ENCODE peak calls at places on chromosomes 4 and X, in six cellular contexts. Y is heart left ventricle, A is NT2/D1, B is T-helper 17 cell, W is A549, R is adrenal gland. G is an unnamed sample.

GRCh38 chrX:47483310-47484268 is 567 bp upstream of the ZNF41 start:
- DNase-seq in R (peak; percentile 31), B (no peak), W (peak; percentile 28), A (no peak), Y (peak; percentile 56), G (no peak)

GRCh38 chrX:77918568-77918967 is 8.1 kb downstream of the ATP7A start:
- DNase-seq in R (no peak), Y (no peak), W (no peak), A (no peak), B (no peak), G (no peak)

GRCh38 chr4:113474017-113474416 is 287.5 kb downstream of the CAMK2D start:
- DNase-seq in A (no peak), R (no peak), Y (no peak), B (no peak), W (no peak), G (no peak)

GRCh38 chrX:120604359-120604782 is 470 bp downstream of the MCTS1 start:
- DNase-seq in B (peak; percentile 6), W (peak; percentile 38), R (peak; percentile 59), A (no peak), Y (no peak), G (no peak)

GRCh38 chr4:123409301-123409700 is 12.7 kb downstream of the SPRY1 start:
- DNase-seq in Y (no peak), R (no peak), B (no peak), W (no peak), A (no peak), G (no peak)

GRCh38 chr4:88729146-88729755 is 31.6 kb upstream of the NAP1L5 start:
- DNase-seq in Y (no peak), B (no peak), R (no peak), A (no peak), W (no peak), G (no peak)

GRCh38 chrX:149248073-149248625 is 257.0 kb downstream of the IDS start:
- DNase-seq in R (no peak), Y (no peak), W (no peak), A (no peak), B (no peak), G (no peak)

GRCh38 chrX:22164770-22165388 is 107.8 kb upstream of the CBLL2 start:
- DNase-seq in W (peak; percentile 27), R (no peak), Y (no peak), A (no peak), B (no peak), G (no peak)

GRCh38 chrX:49919617-49920016 is 2.8 kb upstream of the CLCN5 start:
- DNase-seq in A (peak; percentile 13), W (peak; percentile 14), Y (peak; percentile 53), B (peak; percentile 5), R (peak; percentile 65), G (peak; percentile 49)

GRCh38 chrX:130836447-130836846 is 66.6 kb downstream of the ENOX2 start:
- DNase-seq in A (no peak), B (no peak), R (no peak), W (no peak), Y (no peak), G (no peak)

GRCh38 chrX:42495139-42495538 is 282.8 kb downstream of the PPP1R2C start:
- DNase-seq in Y (no peak), B (no peak), A (no peak), W (no peak), R (no peak), G (no peak)

GRCh38 chr4:168615294-168615693 is 118.4 kb downstream of the PALLD start:
- DNase-seq in R (no peak), B (no peak), A (no peak), Y (no peak), W (no peak), G (peak; percentile 20)

GRCh38 chrX:46573896-46574336 is 351 bp downstream of the CHST7 start:
- DNase-seq in B (peak; percentile 50), R (peak; percentile 23), Y (peak; percentile 70), A (no peak), W (peak; percentile 83), G (peak; percentile 32)

GRCh38 chr4:158816953-158817352 is 48.1 kb downstream of the FNIP2 start:
- DNase-seq in A (no peak), B (no peak), W (no peak), Y (no peak), R (no peak), G (no peak)

GRCh38 chr4:123555500-123556273 is 159.1 kb downstream of the SPRY1 start:
- DNase-seq in A (no peak), B (no peak), W (peak; percentile 81), R (peak; percentile 82), Y (peak; percentile 74), G (no peak)

GRCh38 chr4:165207016-165207430 is 338 bp upstream of the KLHL2 start:
- DNase-seq in A (no peak), Y (no peak), B (peak; percentile 5), R (peak; percentile 15), W (peak; percentile 11), G (peak; percentile 20)

GRCh38 chr4:5338511-5338910 is 287.2 kb downstream of the STK32B start:
- DNase-seq in R (no peak), W (no peak), B (no peak), A (no peak), Y (no peak), G (no peak)

GRCh38 chrX:32847921-32848320 is 363.4 kb downstream of the DMD start:
- DNase-seq in A (no peak), Y (no peak), B (no peak), R (no peak), W (no peak), G (no peak)

GRCh38 chrX:104113237-104113965 is 1.1 kb downstream of the ZCCHC18 start:
- DNase-seq in Y (peak; percentile 48), W (peak; percentile 69), A (peak; percentile 60), B (peak; percentile 33), R (peak; percentile 35), G (peak; percentile 37)

GRCh38 chrX:70482300-70482699 is 37.7 kb downstream of the DLG3 start:
- DNase-seq in Y (no peak), A (no peak), R (no peak), W (no peak), B (no peak), G (no peak)

GRCh38 chrX:9562851-9563250 is 98.0 kb downstream of the TBL1X start:
- DNase-seq in B (no peak), A (no peak), R (peak; percentile 56), W (peak; percentile 83), Y (no peak), G (no peak)

GRCh38 chrX:74519870-74520269 is 94.6 kb downstream of the RLIM start:
- DNase-seq in A (no peak), B (no peak), W (no peak), Y (no peak), R (peak; percentile 22), G (no peak)

GRCh38 chrX:103539695-103540094 is 20.4 kb upstream of the RAB40A start:
- DNase-seq in W (no peak), A (no peak), B (no peak), R (no peak), Y (no peak), G (no peak)

GRCh38 chrX:116667760-116668159 is 205.0 kb upstream of the CT83 start:
- DNase-seq in R (no peak), A (no peak), Y (no peak), B (no peak), W (no peak), G (no peak)

GRCh38 chr4:6200011-6200921 is at the start of gene JAKMIP1:
- DNase-seq in B (peak; percentile 91), Y (peak; percentile 86), R (peak; percentile 63), W (peak; percentile 57), A (no peak), G (peak; percentile 85)

GRCh38 chr4:2186865-2187172 is 55.1 kb downstream of the HAUS3 start:
- DNase-seq in A (no peak), B (no peak), W (no peak), Y (no peak), R (no peak), G (no peak)
- H3K9me3 ChIP-seq in A (peaks cover 14% of the 10 kb centered on the region), B (no peaks in the 10 kb centered on the region), W (peaks cover 3% of the 10 kb centered on the region), Y (no peaks in the 10 kb centered on the region), R (no peaks in the 10 kb centered on the region), G (peaks cover 8% of the 10 kb centered on the region)

GRCh38 chr4:8781641-8782040 is 90.0 kb downstream of the HMX1 start:
- DNase-seq in B (no peak), W (no peak), A (no peak), Y (no peak), R (no peak), G (no peak)

GRCh38 chr4:8785656-8786142 is 85.9 kb downstream of the HMX1 start:
- DNase-seq in B (no peak), Y (no peak), W (no peak), R (no peak), A (no peak), G (no peak)

GRCh38 chr4:8782135-8782534 is 89.5 kb downstream of the HMX1 start:
- DNase-seq in B (no peak), A (no peak), Y (no peak), R (no peak), W (no peak), G (no peak)

GRCh38 chr4:8786166-8786565 is 85.5 kb downstream of the HMX1 start:
- DNase-seq in B (no peak), R (no peak), W (no peak), A (no peak), Y (no peak), G (no peak)

DNA sequence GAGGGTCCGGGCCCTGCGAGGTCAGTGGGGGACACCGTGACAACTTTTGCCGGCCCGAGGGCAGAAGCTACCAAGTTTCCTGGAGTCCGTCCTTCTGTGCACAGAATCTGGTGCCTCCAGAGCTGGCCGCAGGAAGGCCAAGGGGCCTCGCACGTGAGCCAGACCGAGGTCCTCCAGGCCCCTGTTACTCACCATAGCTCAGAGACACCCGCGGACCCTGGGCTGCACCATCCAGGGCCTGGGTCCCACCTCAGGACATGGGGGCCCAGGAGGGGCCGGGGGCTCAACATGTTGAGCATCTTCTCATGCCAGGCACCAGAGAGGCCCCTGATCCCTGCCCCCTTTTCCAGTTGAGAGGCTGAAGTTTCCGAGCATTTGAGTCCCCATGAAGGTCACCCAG is 87.9 kb downstream of the HMX1 start:
- DNase-seq in Y (no peak), A (no peak), B (no peak), W (no peak), R (no peak), G (no peak)
- H3K9me3 ChIP-seq in Y (no peaks in the 10 kb centered on the region), A (no peaks in the 10 kb centered on the region), B (no peaks in the 10 kb centered on the region), W (no peaks in the 10 kb centered on the region), R (no peaks in the 10 kb centered on the region), G (no peaks in the 10 kb centered on the region)

DNA sequence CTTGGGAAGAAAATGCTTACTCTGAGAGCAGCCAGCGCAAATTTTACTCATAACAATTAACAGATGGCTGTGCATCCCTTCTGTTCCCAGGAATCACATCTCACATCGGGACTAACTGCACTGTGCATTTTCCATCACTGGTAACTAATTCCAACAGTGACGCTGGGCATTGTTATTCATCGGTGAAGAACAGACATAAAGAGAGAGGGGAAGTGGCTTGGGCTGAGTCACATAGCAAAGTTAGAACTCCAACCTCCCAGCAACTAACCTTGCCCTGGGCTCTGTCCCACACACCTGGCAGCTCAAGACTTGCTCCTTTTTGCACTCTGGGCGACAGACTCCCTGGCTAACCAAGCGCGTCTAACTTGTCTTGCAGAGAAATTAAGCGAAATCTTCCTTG is 6.4 kb upstream of the LONRF3 start:
- DNase-seq in B (no peak), W (no peak), A (no peak), R (no peak), Y (no peak), G (no peak)
- H3K9me3 ChIP-seq in B (no peaks in the 10 kb centered on the region), W (no peaks in the 10 kb centered on the region), A (no peaks in the 10 kb centered on the region), R (no peaks in the 10 kb centered on the region), Y (no peaks in the 10 kb centered on the region), G (no peaks in the 10 kb centered on the region)

DNA sequence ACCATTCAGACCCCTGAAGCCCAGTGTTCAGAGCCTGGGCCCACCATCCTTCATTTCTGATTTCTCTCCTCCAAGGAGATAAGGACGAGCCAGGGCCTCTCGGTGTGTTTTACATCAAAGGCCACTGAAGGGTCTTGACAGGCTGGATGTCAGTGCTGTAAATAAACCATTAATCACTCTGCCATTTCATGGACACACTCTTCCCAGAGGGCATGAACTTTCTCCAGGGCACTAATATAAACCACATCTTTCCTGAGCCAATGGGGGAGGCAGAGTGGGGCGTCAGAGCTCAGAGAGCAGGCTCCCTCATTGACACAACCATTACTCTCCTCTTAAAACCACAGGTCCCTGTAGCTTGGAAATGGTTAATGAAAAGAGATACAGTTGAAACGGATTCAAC is 200.7 kb downstream of the CHIC2 start:
- DNase-seq in Y (no peak), R (no peak), B (no peak), A (no peak), W (no peak), G (no peak)
- H3K9me3 ChIP-seq in Y (no peaks in the 10 kb centered on the region), R (no peaks in the 10 kb centered on the region), B (no peaks in the 10 kb centered on the region), A (no peaks in the 10 kb centered on the region), W (no peaks in the 10 kb centered on the region), G (peaks cover 1% of the 10 kb centered on the region)

G was measured in neuronal stem cell.